ENCODE peak calls at places on chromosomes 6 and 20, in four cellular contexts. H is IMR-90, V is H1, U is mesendoderm. A is an unnamed sample.

GRCh38 chr20:54025166-54025835 is 45.1 kb downstream of the BCAS1 start:
- DNase-seq in H (no peak), V (no peak), U (peak; percentile 45), A (no peak)

GRCh38 chr6:39934060-39934757 is at the start of gene MOCS1:
- DNase-seq in H (peak; percentile 47), V (peak; percentile 56), U (peak; percentile 87), A (peak; percentile 90)

GRCh38 chr6:70274338-70274737 is 28.5 kb downstream of the COL9A1 start:
- DNase-seq in H (no peak), V (no peak), U (no peak), A (no peak)

GRCh38 chr6:54588176-54588575 is 258.4 kb upstream of the FAM83B start:
- DNase-seq in H (peak; percentile 6), V (no peak), U (no peak), A (no peak)

GRCh38 chr20:45433316-45433715 is 17.4 kb downstream of the PIGT start:
- DNase-seq in H (peak; percentile 75), V (no peak), U (peak; percentile 45), A (no peak)

GRCh38 chr6:40852667-40853383 is 186.2 kb downstream of the UNC5CL start:
- DNase-seq in H (no peak), V (no peak), U (peak; percentile 89), A (peak; percentile 65)

GRCh38 chr20:49345538-49345937 is 67.7 kb upstream of the ZNFX1 start:
- DNase-seq in H (peak; percentile 32), V (no peak), U (peak; percentile 47), A (no peak)

GRCh38 chr6:7424967-7425807 is 35.6 kb downstream of the RIOK1 start:
- DNase-seq in H (peak; percentile 41), V (no peak), U (peak; percentile 28), A (no peak)

GRCh38 chr6:12422848-12423247 is 132.7 kb downstream of the EDN1 start:
- DNase-seq in H (no peak), V (no peak), U (no peak), A (no peak)

GRCh38 chr6:117483004-117483644 is 650 bp downstream of the DCBLD1 start:
- DNase-seq in H (peak; percentile 31), V (no peak), U (peak; percentile 86), A (peak; percentile 62)

GRCh38 chr20:61934716-61935530 is 130.8 kb downstream of the TAF4 start:
- DNase-seq in H (peak; percentile 46), V (no peak), U (peak; percentile 39), A (no peak)

GRCh38 chr6:50724381-50725124 is 11.2 kb downstream of the TFAP2D start:
- DNase-seq in H (no peak), V (no peak), U (no peak), A (peak; percentile 59)

GRCh38 chr6:110656492-110656891 is 158.8 kb downstream of the CDK19 start:
- DNase-seq in H (no peak), V (no peak), U (peak; percentile 45), A (no peak)

GRCh38 chr6:152401978-152402377 is 235.2 kb downstream of the SYNE1 start:
- DNase-seq in H (peak; percentile 13), V (no peak), U (no peak), A (no peak)

GRCh38 chr6:24766685-24767462 is 7.9 kb upstream of the GMNN start:
- DNase-seq in H (peak; percentile 49), V (no peak), U (no peak), A (no peak)

GRCh38 chr20:53510266-53510665 is 83.4 kb downstream of the ZNF217 start:
- DNase-seq in H (no peak), V (no peak), U (no peak), A (no peak)

GRCh38 chr20:10249822-10250221 is 31.2 kb downstream of the SNAP25 start:
- DNase-seq in H (no peak), V (no peak), U (peak; percentile 65), A (no peak)
- H3K79me1 ChIP-seq in H (no peaks in the 10 kb centered on the region), V (no peaks in the 10 kb centered on the region), U (no peaks in the 10 kb centered on the region), A (no peaks in the 10 kb centered on the region)

DNA sequence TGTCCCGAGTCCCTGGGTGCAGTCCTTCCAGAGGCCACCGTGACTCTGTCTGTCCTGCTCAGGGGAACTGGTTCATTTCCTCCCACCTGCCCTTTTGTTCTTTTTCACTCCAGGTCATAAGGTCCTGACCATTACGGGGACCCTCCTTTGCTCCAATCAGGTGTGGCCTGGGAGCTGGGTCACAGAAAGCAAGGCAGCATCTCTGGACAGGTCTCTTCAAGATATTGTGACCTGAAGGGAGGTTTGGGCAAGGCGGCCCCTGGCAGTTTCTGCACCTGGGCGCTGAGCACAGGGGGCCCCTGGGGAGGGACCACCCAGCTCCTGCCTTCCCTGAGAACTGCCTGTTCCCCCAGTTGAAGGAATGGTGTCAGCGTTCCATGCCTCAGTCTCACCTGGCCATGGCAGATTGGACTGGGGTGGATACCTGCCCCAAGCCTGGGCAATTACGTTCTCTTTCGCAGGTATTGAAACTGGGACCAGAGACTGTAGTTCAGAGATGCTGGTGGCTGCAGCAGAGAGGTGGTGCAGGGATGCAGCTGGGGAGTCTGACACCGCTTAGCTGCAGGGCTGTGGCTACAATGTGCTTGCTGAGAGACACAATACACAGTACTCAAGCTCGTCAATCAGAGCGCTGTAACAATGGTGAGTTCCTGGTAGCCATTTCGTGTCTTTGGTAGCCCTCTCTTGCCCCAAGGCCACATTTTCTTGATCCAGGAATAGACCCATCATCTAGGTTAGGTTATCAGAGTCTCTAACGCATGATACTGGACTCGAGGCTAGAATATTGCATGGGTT is 15.6 kb upstream of the NELFCD start:
- DNase-seq in H (no peak), V (no peak), U (no peak), A (no peak)
- H3K9ac ChIP-seq in H (no peak overlapping the region), V (no peak overlapping the region), U (no peak overlapping the region), A (no peak overlapping the region)

DNA sequence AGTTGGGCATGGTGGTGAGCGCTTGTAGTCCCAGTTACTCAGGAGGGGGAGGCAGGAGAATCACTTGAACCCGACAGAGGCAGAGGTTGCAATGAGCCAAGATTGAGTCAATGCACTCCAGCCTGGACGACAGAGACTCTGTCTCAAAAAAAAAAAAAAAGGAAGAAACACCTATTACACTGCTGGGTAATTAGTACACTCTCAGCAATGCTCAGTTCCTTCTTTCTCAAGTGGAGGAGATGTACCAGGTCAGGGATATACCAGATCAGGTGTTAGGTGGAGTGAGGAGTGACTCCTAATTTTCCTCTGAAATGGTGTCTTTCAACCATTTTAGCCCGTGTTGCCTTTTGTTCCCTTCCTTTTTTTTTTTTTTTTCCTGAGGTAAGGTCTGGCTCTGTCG is 30.0 kb upstream of the UBR2 start:
- DNase-seq in H (no peak), V (no peak), U (no peak), A (no peak)
- H4K5ac ChIP-seq in H (no peak overlapping the region), V (no peak overlapping the region), U (no peak overlapping the region), A (no peak overlapping the region)

GRCh38 chr6:105300090-105300489 is 102.8 kb downstream of the PREP start:
- DNase-seq in H (peak; percentile 43), V (no peak), U (no peak), A (no peak)
- H3K79me1 ChIP-seq in H (peaks cover 7% of the 10 kb centered on the region), V (no peaks in the 10 kb centered on the region), U (no peaks in the 10 kb centered on the region), A (no peaks in the 10 kb centered on the region)

DNA sequence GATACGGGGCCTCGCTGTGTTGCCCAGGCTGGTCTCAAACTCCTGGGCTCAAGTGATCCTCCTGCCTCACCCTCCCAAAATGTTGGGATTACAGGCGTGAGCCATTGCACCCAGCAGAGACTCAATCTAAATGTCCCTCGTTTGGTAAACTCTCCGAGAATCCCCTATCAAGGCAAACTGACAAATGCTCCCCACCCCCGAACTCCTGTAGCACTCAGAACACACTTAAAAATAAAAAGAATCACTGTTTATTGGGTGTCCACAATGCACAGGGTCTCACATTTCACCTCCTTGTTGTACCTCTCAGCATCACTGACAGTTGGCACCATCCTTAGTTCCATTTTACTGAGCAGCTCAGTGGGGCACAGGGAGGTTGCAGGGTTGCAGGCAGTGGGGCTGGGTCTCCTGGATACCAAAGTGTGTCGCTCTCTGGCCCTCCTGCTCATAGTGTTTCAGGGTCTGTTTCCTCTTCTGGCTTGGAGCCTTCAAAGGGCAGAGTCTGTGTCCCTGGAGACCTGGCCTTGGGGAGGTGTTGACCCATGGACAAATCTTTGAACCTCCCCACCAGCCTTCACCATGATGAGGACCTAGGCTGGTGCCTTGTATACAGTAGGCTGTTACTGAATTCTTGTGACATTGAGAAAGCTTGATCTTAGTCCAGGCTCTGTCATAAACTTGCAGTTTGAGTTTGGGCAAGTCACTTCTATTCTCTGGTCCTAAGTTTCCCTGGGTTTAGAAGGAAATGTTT is 8.6 kb upstream of the SRC start:
- DNase-seq in H (no peak), V (no peak), U (no peak), A (peak; percentile 29)
- H3K9ac ChIP-seq in H (no peak overlapping the region), V (no peak overlapping the region), U (no peak overlapping the region), A (no peak overlapping the region)

DNA sequence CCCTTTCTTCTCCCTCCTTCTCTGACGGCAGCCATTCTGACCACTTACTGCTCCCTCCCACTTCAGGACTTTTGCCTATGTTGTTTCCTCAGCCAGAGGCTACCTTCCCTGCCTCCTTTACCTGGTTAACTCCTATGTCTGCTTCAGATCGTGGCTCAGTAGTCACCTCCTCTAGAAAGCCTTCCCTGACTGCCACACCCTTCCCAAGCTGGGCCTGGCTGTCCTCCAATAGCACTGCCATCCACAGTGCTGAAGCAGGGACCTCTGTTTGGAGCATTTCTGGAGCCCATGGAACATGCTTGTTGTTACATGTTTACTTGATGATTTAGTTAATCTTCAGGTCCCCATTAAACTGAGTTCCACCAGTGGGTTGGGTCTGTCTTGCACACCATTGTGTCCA is 13.8 kb downstream of the XKR7 start:
- DNase-seq in H (no peak), V (no peak), U (no peak), A (no peak)
- H4K5ac ChIP-seq in H (no peak overlapping the region), V (no peak overlapping the region), U (no peak overlapping the region), A (no peak overlapping the region)

GRCh38 chr20:32285621-32286334 is 8.3 kb downstream of the KIF3B start:
- DNase-seq in H (peak; percentile 10), V (no peak), U (no peak), A (no peak)
- H3K79me1 ChIP-seq in H (peaks cover 64% of the 10 kb centered on the region), V (no peaks in the 10 kb centered on the region), U (no peaks in the 10 kb centered on the region), A (no peaks in the 10 kb centered on the region)

GRCh38 chr20:34311118-34312023 is 8.2 kb upstream of the AHCY start:
- DNase-seq in H (no peak), V (peak; percentile 47), U (peak; percentile 85), A (peak; percentile 86)
- H3K9ac ChIP-seq in H (no peak overlapping the region), V (no peak overlapping the region), U (peak overlapping the region; percentile 52), A (no peak overlapping the region)